ENCODE peak calls at places on chromosome 1, in eight cellular contexts. S, F, C, Y, D, A, B and G are unnamed samples.

GRCh38 chr1:39919545-39919944 is 17.8 kb upstream of the MYCL start:
- DNase-seq in S (peak), F (peak), C (no peak), Y (no peak), D (peak), A (no peak), B (peak), G (peak)

GRCh38 chr1:15489052-15489736 is 13.3 kb downstream of the CELA2B start:
- DNase-seq in S (no peak), F (no peak), C (no peak), Y (no peak), D (no peak), A (no peak), B (no peak), G (no peak)

GRCh38 chr1:96641292-96641691 is 80.3 kb upstream of the PTBP2 start:
- DNase-seq in S (no peak), F (no peak), C (no peak), Y (no peak), D (no peak), A (no peak), B (no peak), G (no peak)

GRCh38 chr1:45960930-45961715 is 157.7 kb downstream of the MAST2 start:
- DNase-seq in S (no peak), F (no peak), C (no peak), Y (no peak), D (no peak), A (no peak), B (no peak), G (no peak)

GRCh38 chr1:241551759-241552638 is 19.8 kb downstream of the KMO start:
- DNase-seq in S (no peak), F (no peak), C (no peak), Y (no peak), D (peak), A (peak), B (no peak), G (peak)

GRCh38 chr1:23664837-23665795 is 26.5 kb upstream of the RPL11 start:
- DNase-seq in S (peak), F (peak), C (no peak), Y (no peak), D (no peak), A (no peak), B (no peak), G (no peak)

GRCh38 chr1:48127735-48128685 is 94.5 kb upstream of the SLC5A9 start:
- DNase-seq in S (no peak), F (no peak), C (no peak), Y (no peak), D (no peak), A (no peak), B (no peak), G (no peak)

GRCh38 chr1:172990598-172991215 is 60.0 kb downstream of the TNFSF18 start:
- DNase-seq in S (no peak), F (peak), C (no peak), Y (no peak), D (no peak), A (no peak), B (no peak), G (no peak)

GRCh38 chr1:156214024-156214748 is 1.4 kb downstream of the PMF1 start:
- DNase-seq in S (peak), F (no peak), C (no peak), Y (no peak), D (no peak), A (no peak), B (no peak), G (peak)

GRCh38 chr1:157499516-157499915 is 52.8 kb downstream of the FCRL5 start:
- DNase-seq in S (no peak), F (no peak), C (no peak), Y (no peak), D (no peak), A (no peak), B (no peak), G (no peak)

GRCh38 chr1:31182352-31182751 is 57.3 kb downstream of the NKAIN1 start:
- DNase-seq in S (peak), F (peak), C (peak), Y (peak), D (peak), A (peak), B (peak), G (peak)

GRCh38 chr1:198902616-198903140 is 263.8 kb downstream of the PTPRC start:
- DNase-seq in S (no peak), F (no peak), C (no peak), Y (no peak), D (no peak), A (no peak), B (no peak), G (no peak)

GRCh38 chr1:156491151-156491949 is 9.2 kb downstream of the MEF2D start:
- DNase-seq in S (no peak), F (no peak), C (no peak), Y (no peak), D (no peak), A (no peak), B (no peak), G (no peak)

GRCh38 chr1:194028002-194028401 is 841.6 kb upstream of the B3GALT2 start:
- DNase-seq in S (no peak), F (no peak), C (no peak), Y (no peak), D (no peak), A (no peak), B (no peak), G (no peak)

GRCh38 chr1:222233441-222234180 is 314.3 kb downstream of the HHIPL2 start:
- DNase-seq in S (no peak), F (no peak), C (no peak), Y (no peak), D (no peak), A (no peak), B (no peak), G (peak)

GRCh38 chr1:10671090-10671489 is 125.4 kb downstream of the CASZ1 start:
- DNase-seq in S (no peak), F (no peak), C (no peak), Y (no peak), D (no peak), A (no peak), B (no peak), G (no peak)

GRCh38 chr1:99348375-99349132 is 84.3 kb downstream of the PLPPR4 start:
- DNase-seq in S (no peak), F (no peak), C (no peak), Y (no peak), D (no peak), A (no peak), B (no peak), G (no peak)

GRCh38 chr1:33424205-33424604 is 6.7 kb downstream of the PHC2 start:
- DNase-seq in S (no peak), F (peak), C (no peak), Y (no peak), D (no peak), A (no peak), B (no peak), G (no peak)

GRCh38 chr1:181187596-181188126 is 99.2 kb downstream of the IER5 start:
- DNase-seq in S (no peak), F (no peak), C (peak), Y (no peak), D (no peak), A (no peak), B (no peak), G (no peak)

GRCh38 chr1:31155216-31155806 is 84.4 kb downstream of the NKAIN1 start:
- DNase-seq in S (peak), F (peak), C (peak), Y (peak), D (peak), A (peak), B (peak), G (peak)

DNA sequence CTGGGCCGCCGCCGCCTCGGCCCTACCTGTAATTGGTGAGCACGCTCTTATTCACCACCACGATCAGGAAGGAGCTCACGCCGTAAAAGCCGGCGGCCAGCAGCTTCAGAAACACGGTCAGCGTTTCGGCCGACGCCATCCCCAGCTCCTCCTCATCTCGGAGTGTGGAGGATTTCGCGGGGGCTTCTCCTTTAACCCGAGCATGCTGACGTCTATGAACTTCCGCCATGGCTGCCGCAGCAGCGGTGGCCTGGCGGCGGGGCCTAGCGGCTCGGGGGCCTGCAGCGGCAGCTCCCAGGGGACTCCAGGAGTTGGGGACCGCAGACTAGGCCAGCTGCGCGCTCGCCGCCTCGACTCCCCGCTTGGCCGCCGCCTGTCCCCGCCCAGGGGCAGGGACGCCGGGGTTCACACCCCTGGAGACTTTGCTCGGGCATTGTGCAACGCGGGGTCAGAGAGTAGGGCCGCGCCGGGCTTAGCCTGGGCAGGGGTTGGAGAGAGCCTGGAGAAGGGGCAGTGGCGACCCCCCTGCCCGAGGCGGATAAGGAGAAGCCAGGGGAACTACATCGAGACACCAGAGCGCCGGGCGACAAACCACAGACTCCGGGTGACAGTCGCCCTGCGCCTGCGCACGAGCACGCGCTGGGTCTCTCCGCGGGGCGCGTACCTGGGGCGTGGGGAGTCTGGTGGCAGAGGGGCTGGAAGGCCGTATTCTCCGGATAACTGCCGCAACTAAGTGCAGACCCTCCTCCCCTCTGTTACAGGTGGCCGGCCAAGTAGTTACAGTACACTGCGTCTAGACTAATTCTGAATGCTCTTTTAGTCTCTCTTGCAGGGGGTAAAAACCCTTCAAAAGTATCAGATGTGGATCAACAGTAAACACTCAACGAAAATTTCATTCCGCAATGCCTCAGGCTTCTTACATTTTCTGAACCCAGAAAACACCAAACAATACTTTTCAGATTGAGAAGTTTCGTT is at the start of gene SLC35D1:
- DNase-seq in S (peak), F (peak), C (peak), Y (peak), D (peak), A (peak), B (peak), G (peak)
- TF ChIP-seq POLR2A in S (peak), F (peak), C (no peak), Y (no peak), D (peak), A (no peak), B (peak), G (peak)

GRCh38 chr1:32239335-32239734 is 7.7 kb upstream of the FAM167B start:
- DNase-seq in S (no peak), F (no peak), C (no peak), Y (no peak), D (no peak), A (no peak), B (no peak), G (no peak)

GRCh38 chr1:32242341-32242851 is 4.6 kb upstream of the FAM167B start:
- DNase-seq in S (no peak), F (peak), C (no peak), Y (peak), D (no peak), A (peak), B (no peak), G (no peak)

GRCh38 chr1:32241011-32241763 is 5.8 kb upstream of the FAM167B start:
- DNase-seq in S (no peak), F (peak), C (peak), Y (peak), D (peak), A (peak), B (peak), G (peak)

GRCh38 chr1:32239790-32240139 is 7.3 kb upstream of the FAM167B start:
- DNase-seq in S (no peak), F (no peak), C (no peak), Y (peak), D (no peak), A (no peak), B (peak), G (no peak)

GRCh38 chr1:32240140-32240951 is 6.7 kb upstream of the FAM167B start:
- DNase-seq in S (no peak), F (peak), C (peak), Y (peak), D (peak), A (peak), B (peak), G (peak)
- TF ChIP-seq POLR2A in S (no peak), F (peak), C (no peak), Y (peak), D (peak), A (no peak), B (peak), G (no peak)

DNA sequence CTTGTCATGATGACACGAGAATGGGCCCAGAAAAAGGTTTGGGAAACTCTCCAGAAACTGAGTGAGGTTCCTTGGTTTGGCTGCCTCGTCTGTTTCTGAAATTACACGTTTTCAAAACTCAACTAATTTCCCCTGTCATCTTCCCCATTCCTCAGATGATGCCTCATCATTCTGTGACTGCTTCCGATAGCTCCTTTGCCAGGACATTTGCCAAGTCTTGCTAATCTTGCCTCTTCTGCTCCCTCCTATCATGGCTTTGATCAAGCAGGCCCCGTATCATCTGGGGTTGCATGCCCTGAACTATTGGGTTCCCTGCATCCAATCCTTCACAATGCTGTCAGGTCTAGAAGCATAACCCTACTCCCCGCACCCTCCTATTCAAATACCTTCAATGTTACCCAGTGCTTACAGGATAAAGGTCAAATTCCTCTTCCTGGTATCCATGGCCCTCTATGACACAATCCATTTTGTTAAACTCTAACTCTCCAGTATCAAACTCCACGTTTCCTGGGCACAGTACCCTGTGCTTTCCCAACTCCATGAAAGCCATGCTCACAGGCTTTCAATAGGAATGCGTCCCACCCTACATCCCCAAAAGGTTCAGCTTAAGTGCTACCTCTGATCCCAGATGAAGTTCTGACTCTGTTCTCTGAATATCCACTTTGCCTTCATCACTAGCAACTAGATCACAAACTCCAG is 22.2 kb upstream of the TMEM200B start:
- DNase-seq in S (peak), F (no peak), C (peak), Y (no peak), D (no peak), A (no peak), B (peak), G (peak)
- TF ChIP-seq POLR2A in S (peak), F (no peak), C (no peak), Y (no peak), D (no peak), A (no peak), B (no peak), G (no peak)

DNA sequence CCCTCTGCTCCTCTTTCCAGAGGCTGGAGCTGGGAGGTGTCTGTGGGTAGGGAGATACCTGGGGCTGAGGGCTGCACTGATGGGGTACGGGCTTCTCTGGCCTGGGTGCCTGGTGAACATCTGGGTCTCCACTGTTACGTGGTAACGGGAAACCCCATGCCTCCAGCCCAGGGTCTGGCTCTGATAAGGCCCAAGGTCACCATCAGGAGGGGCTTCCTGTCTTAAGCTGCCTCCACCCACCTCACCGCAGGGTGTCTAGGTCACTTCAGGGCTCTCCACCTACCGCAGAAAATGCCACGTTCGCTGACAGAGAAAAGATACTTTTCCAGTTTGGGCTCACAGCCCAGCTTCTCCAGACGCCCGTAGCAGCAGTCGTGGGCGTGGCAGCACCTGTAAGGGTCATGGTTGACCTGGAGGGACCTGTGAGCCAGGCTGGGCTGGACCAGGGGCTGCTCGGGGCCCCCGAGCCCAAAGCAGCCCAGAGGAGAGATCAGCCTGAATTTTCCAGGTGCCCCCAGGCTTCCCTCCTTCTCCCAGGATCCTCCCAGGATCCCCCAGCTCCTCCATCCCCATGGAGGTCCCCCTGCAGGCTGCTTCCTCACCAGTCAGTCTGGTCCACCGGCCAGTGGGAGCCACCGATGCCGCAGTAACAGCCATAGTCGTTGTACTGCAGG is 1.3 kb downstream of the PLA2G2E start:
- DNase-seq in S (no peak), F (no peak), C (no peak), Y (no peak), D (no peak), A (no peak), B (no peak), G (no peak)
- TF ChIP-seq POLR2A in S (no peak), F (no peak), C (no peak), Y (no peak), D (no peak), A (no peak), B (no peak), G (no peak)

GRCh38 chr1:204149635-204150565 is 1.9 kb downstream of the ETNK2 start:
- DNase-seq in S (no peak), F (no peak), C (no peak), Y (peak), D (no peak), A (no peak), B (no peak), G (no peak)

GRCh38 chr1:204150702-204151561 is 912 bp downstream of the ETNK2 start:
- DNase-seq in S (no peak), F (no peak), C (peak), Y (peak), D (peak), A (no peak), B (no peak), G (no peak)

GRCh38 chr1:204153667-204154066 is 1.8 kb upstream of the ETNK2 start:
- DNase-seq in S (no peak), F (no peak), C (no peak), Y (no peak), D (no peak), A (no peak), B (no peak), G (no peak)

GRCh38 chr1:204152310-204153044 is 633 bp upstream of the ETNK2 start:
- DNase-seq in S (no peak), F (no peak), C (peak), Y (no peak), D (peak), A (no peak), B (no peak), G (no peak)

DNA sequence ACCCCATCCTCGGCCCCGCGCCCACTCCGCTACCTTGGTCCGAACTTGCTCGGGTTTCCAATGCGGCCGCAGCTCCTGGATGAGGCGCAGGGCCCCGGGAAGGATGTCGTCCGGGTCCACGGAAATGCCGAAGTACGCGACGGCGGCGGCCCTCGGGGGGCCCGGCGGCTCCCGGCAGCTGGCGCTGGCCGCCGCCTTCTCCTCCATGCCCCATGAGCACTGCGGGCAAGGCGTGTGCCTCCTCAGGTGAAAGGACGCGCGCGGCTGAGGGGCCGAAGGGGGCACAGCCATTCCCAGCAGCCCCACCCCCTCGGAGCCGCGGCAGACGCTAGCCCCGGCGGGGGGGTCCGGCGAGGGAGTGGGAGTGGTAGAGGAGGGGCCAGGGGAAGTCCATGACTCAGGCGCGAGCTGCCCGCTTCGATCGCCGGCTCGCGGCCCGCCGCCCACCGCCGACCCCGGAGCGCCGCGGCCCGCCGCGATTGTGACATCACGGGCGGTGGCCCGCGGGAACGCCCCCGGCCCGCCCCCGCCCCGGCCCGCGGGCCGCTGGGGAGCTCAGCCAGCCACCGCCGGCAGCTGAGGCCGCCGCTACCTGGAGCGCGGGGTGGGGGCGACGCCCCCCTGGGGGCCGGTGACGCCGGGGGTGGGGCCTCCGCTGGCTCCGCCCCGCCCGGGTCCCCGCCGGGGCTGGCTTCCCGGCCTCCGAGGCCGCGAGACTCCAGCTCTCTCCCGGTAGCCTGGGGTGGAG is at the start of gene ETNK2:
- DNase-seq in S (no peak), F (peak), C (peak), Y (peak), D (peak), A (peak), B (peak), G (no peak)
- TF ChIP-seq POLR2A in S (peak), F (no peak), C (no peak), Y (peak), D (peak), A (no peak), B (no peak), G (no peak)

GRCh38 chr1:183806086-183806485 is 1.2 kb downstream of the RGL1 start:
- DNase-seq in S (no peak), F (peak), C (no peak), Y (no peak), D (no peak), A (no peak), B (no peak), G (no peak)

GRCh38 chr1:183808296-183809027 is 3.5 kb downstream of the RGL1 start:
- DNase-seq in S (peak), F (no peak), C (no peak), Y (no peak), D (no peak), A (no peak), B (no peak), G (no peak)

GRCh38 chr1:183810172-183810571 is 5.3 kb downstream of the RGL1 start:
- DNase-seq in S (no peak), F (no peak), C (no peak), Y (no peak), D (no peak), A (no peak), B (no peak), G (peak)

GRCh38 chr1:183806650-183807049 is 1.7 kb downstream of the RGL1 start:
- DNase-seq in S (no peak), F (no peak), C (no peak), Y (no peak), D (no peak), A (no peak), B (no peak), G (no peak)

GRCh38 chr1:183807549-183808168 is 2.7 kb downstream of the RGL1 start:
- DNase-seq in S (no peak), F (no peak), C (no peak), Y (no peak), D (peak), A (peak), B (no peak), G (no peak)
- TF ChIP-seq POLR2A in S (no peak), F (no peak), C (no peak), Y (no peak), D (peak), A (no peak), B (no peak), G (no peak)